ENCODE peak calls at places on chromosomes 1 and 21, in ten cellular contexts. Q, W, C, N, T, B, Z, H, S and D are unnamed samples.

GRCh38 chr1:51548986-51549619 is 30.0 kb upstream of the EPS15 start:
- DNase-seq in Q (no peak), W (no peak), C (no peak), N (no peak), T (no peak), B (no peak), Z (no peak), H (no peak), S (no peak), D (no peak)

GRCh38 chr1:40059292-40059959 is 18.9 kb downstream of the CAP1 start:
- DNase-seq in Q (peak; percentile 70), W (no peak), C (no peak), N (no peak), T (peak; percentile 36), B (no peak), Z (no peak), H (peak; percentile 55), S (no peak), D (no peak)

GRCh38 chr1:104592926-104593325 is 843.2 kb downstream of the AMY1C start:
- DNase-seq in Q (no peak), W (no peak), C (no peak), N (no peak), T (no peak), B (no peak), Z (no peak), H (no peak), S (no peak), D (no peak)

GRCh38 chr1:55140137-55140536 is 75.0 kb downstream of the USP24 start:
- DNase-seq in Q (no peak), W (no peak), C (no peak), N (no peak), T (no peak), B (no peak), Z (no peak), H (no peak), S (no peak), D (no peak)

GRCh38 chr1:33365560-33365997 is 44.7 kb upstream of the A3GALT2 start:
- DNase-seq in Q (peak; percentile 66), W (no peak), C (no peak), N (peak; percentile 88), T (no peak), B (no peak), Z (no peak), H (no peak), S (no peak), D (no peak)

GRCh38 chr1:86503477-86504129 is 34.9 kb downstream of the CLCA1 start:
- DNase-seq in Q (peak; percentile 18), W (no peak), C (no peak), N (no peak), T (no peak), B (peak; percentile 32), Z (peak; percentile 82), H (no peak), S (peak; percentile 61), D (peak; percentile 81)

GRCh38 chr1:204846546-204846945 is 24.1 kb upstream of the NFASC start:
- DNase-seq in Q (no peak), W (no peak), C (no peak), N (no peak), T (no peak), B (no peak), Z (no peak), H (no peak), S (no peak), D (no peak)

GRCh38 chr1:32393832-32394140 is 455 bp downstream of the BSDC1 start:
- DNase-seq in Q (no peak), W (peak; percentile 74), C (peak; percentile 79), N (peak; percentile 11), T (no peak), B (peak; percentile 69), Z (peak; percentile 87), H (no peak), S (no peak), D (no peak)

GRCh38 chr1:17033481-17033880 is 20.4 kb downstream of the SDHB start:
- DNase-seq in Q (no peak), W (no peak), C (no peak), N (no peak), T (no peak), B (no peak), Z (no peak), H (no peak), S (no peak), D (no peak)

GRCh38 chr21:35086357-35086756 is 37.3 kb upstream of the RUNX1 start:
- DNase-seq in Q (peak; percentile 54), W (no peak), C (no peak), N (no peak), T (no peak), B (no peak), Z (no peak), H (peak; percentile 81), S (no peak), D (no peak)

GRCh38 chr1:39413902-39414528 is 77.4 kb upstream of the BMP8A start:
- DNase-seq in Q (no peak), W (no peak), C (no peak), N (no peak), T (no peak), B (no peak), Z (peak; percentile 61), H (no peak), S (no peak), D (no peak)

GRCh38 chr1:92965003-92965402 is 3.7 kb upstream of the DIPK1A start:
- DNase-seq in Q (no peak), W (no peak), C (no peak), N (no peak), T (no peak), B (no peak), Z (no peak), H (no peak), S (no peak), D (no peak)

GRCh38 chr21:45227735-45228134 is 60.0 kb downstream of the POFUT2 start:
- DNase-seq in Q (no peak), W (no peak), C (no peak), N (no peak), T (no peak), B (no peak), Z (no peak), H (no peak), S (no peak), D (no peak)

GRCh38 chr1:938711-939504 is 15.2 kb downstream of the SAMD11 start:
- DNase-seq in Q (no peak), W (no peak), C (no peak), N (no peak), T (peak; percentile 70), B (no peak), Z (no peak), H (no peak), S (no peak), D (no peak)

GRCh38 chr1:26542781-26543443 is 13.4 kb downstream of the RPS6KA1 start:
- DNase-seq in Q (no peak), W (no peak), C (no peak), N (no peak), T (no peak), B (no peak), Z (no peak), H (no peak), S (peak; percentile 54), D (no peak)
- H3K36me3 ChIP-seq in Q (no peaks in the 10 kb centered on the region), W (no peaks in the 10 kb centered on the region), C (no peaks in the 10 kb centered on the region), N (no peaks in the 10 kb centered on the region), T (peaks cover 46% of the 10 kb centered on the region), B (no peaks in the 10 kb centered on the region), Z (peaks cover 19% of the 10 kb centered on the region), H (peaks cover 23% of the 10 kb centered on the region), S (no peaks in the 10 kb centered on the region), D (peaks cover 12% of the 10 kb centered on the region)

DNA sequence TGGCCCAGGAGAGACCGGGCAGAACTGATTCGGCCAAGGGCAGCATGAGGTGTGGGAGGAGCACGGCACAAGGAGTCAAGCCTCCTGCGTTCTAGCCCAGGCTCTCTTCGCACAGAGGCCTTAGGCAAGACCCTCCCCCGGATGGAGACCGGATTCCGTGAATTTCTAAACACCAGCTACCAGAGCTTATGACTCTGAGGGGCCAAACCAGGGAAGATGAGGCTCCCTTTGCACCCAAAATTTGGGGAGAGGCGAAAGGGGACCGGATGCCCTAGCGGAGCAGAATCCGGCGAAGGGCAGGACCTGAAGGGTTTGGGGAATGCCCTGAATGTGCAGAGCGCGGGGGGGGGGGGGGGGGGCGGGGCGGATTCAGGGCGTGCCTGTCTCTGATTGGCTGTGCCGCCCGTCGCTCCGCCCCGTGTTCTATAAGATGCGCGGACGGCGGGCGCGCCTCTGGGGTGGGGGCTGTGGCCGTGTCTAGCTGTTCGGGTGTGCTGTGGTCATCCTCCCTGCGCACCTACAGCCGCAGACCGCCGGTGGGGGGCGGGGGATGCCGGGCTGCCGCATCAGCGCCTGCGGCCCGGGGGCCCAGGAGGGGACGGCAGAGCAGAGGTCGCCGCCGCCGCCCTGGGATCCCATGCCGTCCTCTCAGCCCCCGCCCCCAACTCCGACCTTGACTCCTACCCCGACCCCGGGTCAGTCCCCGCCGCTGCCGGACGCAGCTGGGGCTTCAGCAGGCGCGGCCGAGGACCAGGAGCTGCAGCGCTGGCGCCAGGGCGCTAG is at the start of gene TRNP1:
- DNase-seq in Q (peak; percentile 78), W (peak; percentile 73), C (peak; percentile 79), N (no peak), T (peak; percentile 99), B (peak; percentile 83), Z (peak; percentile 92), H (peak; percentile 78), S (peak; percentile 82), D (peak; percentile 86)
- H3K4me1 ChIP-seq in Q (peaks cover 41% of the 10 kb centered on the region), W (no peaks in the 10 kb centered on the region), C (peaks cover 23% of the 10 kb centered on the region), N (peaks cover 13% of the 10 kb centered on the region), T (peaks cover 36% of the 10 kb centered on the region), B (no peaks in the 10 kb centered on the region), Z (peaks cover 51% of the 10 kb centered on the region), H (peaks cover 57% of the 10 kb centered on the region), S (peaks cover 15% of the 10 kb centered on the region), D (peaks cover 32% of the 10 kb centered on the region)

GRCh38 chr1:190479028-190479427 is 1.4 kb upstream of the BRINP3 start:
- DNase-seq in Q (peak; percentile 5), W (no peak), C (no peak), N (no peak), T (no peak), B (no peak), Z (no peak), H (no peak), S (no peak), D (no peak)

GRCh38 chr1:190475394-190476250 is 2.0 kb downstream of the BRINP3 start:
- DNase-seq in Q (peak; percentile 11), W (no peak), C (no peak), N (no peak), T (no peak), B (no peak), Z (peak; percentile 50), H (no peak), S (peak; percentile 51), D (peak; percentile 44)

GRCh38 chr1:190479537-190479936 is 1.9 kb upstream of the BRINP3 start:
- DNase-seq in Q (no peak), W (no peak), C (no peak), N (no peak), T (no peak), B (no peak), Z (no peak), H (no peak), S (no peak), D (no peak)

GRCh38 chr1:190478193-190479007 is 736 bp upstream of the BRINP3 start:
- DNase-seq in Q (peak; percentile 37), W (no peak), C (no peak), N (no peak), T (no peak), B (no peak), Z (no peak), H (peak; percentile 20), S (peak; percentile 47), D (peak; percentile 60)

GRCh38 chr1:190477687-190478192 is at the start of gene BRINP3:
- DNase-seq in Q (peak; percentile 21), W (no peak), C (no peak), N (no peak), T (no peak), B (no peak), Z (no peak), H (no peak), S (no peak), D (no peak)
- H3K4me3 ChIP-seq in Q (peak within 1 kb of the TSS; percentile 52), W (peak within 1 kb of the TSS; percentile 36), C (peak within 1 kb of the TSS; percentile 33), N (peak within 1 kb of the TSS; percentile 53), T (no peak within 1 kb of the TSS), B (no peak within 1 kb of the TSS), Z (peak within 1 kb of the TSS; percentile 14), H (no peak within 1 kb of the TSS), S (peak within 1 kb of the TSS; percentile 11), D (peak within 1 kb of the TSS; percentile 25)

GRCh38 chr1:206696812-206697585 is 12.3 kb downstream of the MAPKAPK2 start:
- DNase-seq in Q (no peak), W (no peak), C (no peak), N (no peak), T (no peak), B (no peak), Z (no peak), H (no peak), S (no peak), D (peak; percentile 13)
- H3K36me3 ChIP-seq in Q (peaks cover 8% of the 10 kb centered on the region), W (no peaks in the 10 kb centered on the region), C (peaks cover 7% of the 10 kb centered on the region), N (no peaks in the 10 kb centered on the region), T (peaks cover 35% of the 10 kb centered on the region), B (no peaks in the 10 kb centered on the region), Z (peaks cover 10% of the 10 kb centered on the region), H (no peaks in the 10 kb centered on the region), S (no peaks in the 10 kb centered on the region), D (peaks cover 5% of the 10 kb centered on the region)